ENCODE peak calls at places on chromosomes 11 and 22, in four cellular contexts. L is AG04450; Z is effector memory CD8-positive, alpha-beta T cell; V is WTC11. D is an unnamed sample.

GRCh38 chr11:455566-456147 is 5.6 kb downstream of the PTDSS2 start:
- DNase-seq in L (no peak), Z (no peak), V (no peak), D (no peak)

GRCh38 chr11:37988031-37988430 is 1390.0 kb upstream of the RAG2 start:
- DNase-seq in L (peak; percentile 26), Z (no peak), V (no peak), D (no peak)

GRCh38 chr11:44899959-44900358 is 50.7 kb downstream of the TP53I11 start:
- DNase-seq in L (peak; percentile 33), Z (no peak), V (peak; percentile 71), D (peak; percentile 14)

GRCh38 chr22:39215430-39216142 is 29.2 kb downstream of the PDGFB start:
- DNase-seq in L (no peak), Z (peak; percentile 41), V (peak; percentile 58), D (peak; percentile 14)

GRCh38 chr22:41929158-41929896 is 2.7 kb upstream of the TNFRSF13C start:
- DNase-seq in L (no peak), Z (no peak), V (no peak), D (no peak)

GRCh38 chr22:19122752-19123492 is 710 bp upstream of the DGCR2 start:
- DNase-seq in L (no peak), Z (no peak), V (no peak), D (no peak)

GRCh38 chr22:44671742-44672141 is 30.3 kb upstream of the PRR5 start:
- DNase-seq in L (no peak), Z (peak; percentile 49), V (no peak), D (no peak)

GRCh38 chr11:76856111-76856510 is 4.6 kb upstream of the ACER3 start:
- DNase-seq in L (no peak), Z (no peak), V (no peak), D (no peak)

GRCh38 chr11:44728491-44728910 is 1.7 kb downstream of the TSPAN18 start:
- DNase-seq in L (no peak), Z (no peak), V (peak; percentile 46), D (no peak)

D was measured in effector memory CD4-positive, alpha-beta T cell.